ENCODE peak calls at places on chromosome 19, in five cellular contexts. W is brain microvascular endothelial cell, T is fibroblast of villous mesenchyme, D is BE2C, C is gastrocnemius medialis. R is an unnamed sample.

GRCh38 chr19:14517840-14518505 is at the start of gene DNAJB1:
- DNase-seq in W (peak; percentile 57), T (peak; percentile 80), D (peak; percentile 75), C (peak; percentile 81), R (peak; percentile 71)

GRCh38 chr19:46928951-46929350 is 68.2 kb downstream of the ARHGAP35 start:
- DNase-seq in W (no peak), T (no peak), D (no peak), C (no peak), R (peak; percentile 49)

GRCh38 chr19:2048104-2048958 is 2.7 kb downstream of the MKNK2 start:
- DNase-seq in W (no peak), T (no peak), D (no peak), C (peak; percentile 41), R (no peak)

GRCh38 chr19:7287716-7288115 is 6.5 kb downstream of the INSR start:
- DNase-seq in W (no peak), T (peak; percentile 77), D (no peak), C (no peak), R (no peak)

GRCh38 chr19:49884109-49884508 is 6.6 kb downstream of the TBC1D17 start:
- DNase-seq in W (no peak), T (no peak), D (no peak), C (no peak), R (no peak)

GRCh38 chr19:1087813-1088418 is 7.3 kb downstream of the POLR2E start:
- DNase-seq in W (no peak), T (no peak), D (no peak), C (peak; percentile 51), R (no peak)

GRCh38 chr19:39428309-39429112 is 7.2 kb downstream of the RPS16 start:
- DNase-seq in W (peak; percentile 91), T (peak; percentile 96), D (no peak), C (no peak), R (no peak)

GRCh38 chr19:50831026-50831396 is 2.4 kb downstream of the KLK15 start:
- DNase-seq in W (no peak), T (no peak), D (no peak), C (no peak), R (no peak)

GRCh38 chr19:7292950-7293794 is 1.0 kb downstream of the INSR start:
- DNase-seq in W (no peak), T (no peak), D (peak; percentile 25), C (peak; percentile 49), R (no peak)

GRCh38 chr19:32662186-32662585 is 12.8 kb downstream of the ANKRD27 start:
- DNase-seq in W (peak; percentile 50), T (peak; percentile 12), D (no peak), C (no peak), R (no peak)

GRCh38 chr19:47687906-47688305 is 25.3 kb upstream of the EHD2 start:
- DNase-seq in W (no peak), T (no peak), D (no peak), C (peak; percentile 21), R (no peak)

GRCh38 chr19:41914191-41914834 is 13.9 kb downstream of the ERFL start:
- DNase-seq in W (no peak), T (no peak), D (no peak), C (no peak), R (no peak)

GRCh38 chr19:41915248-41916032 is 12.8 kb downstream of the ERFL start:
- DNase-seq in W (no peak), T (no peak), D (no peak), C (no peak), R (no peak)

GRCh38 chr19:41914906-41915247 is 13.4 kb downstream of the ERFL start:
- DNase-seq in W (no peak), T (no peak), D (no peak), C (no peak), R (no peak)

GRCh38 chr19:41917676-41918075 is 10.6 kb downstream of the ERFL start:
- DNase-seq in W (no peak), T (no peak), D (no peak), C (no peak), R (no peak)

GRCh38 chr19:41916033-41916424 is 12.2 kb downstream of the ERFL start:
- DNase-seq in W (no peak), T (no peak), D (no peak), C (no peak), R (no peak)
- H3K4me3 ChIP-seq in W (no peak overlapping the region), T (no peak overlapping the region), D (no peak overlapping the region), C (no peak overlapping the region), R (no peak overlapping the region)

GRCh38 chr19:41876847-41877489 is at the start of gene CD79A:
- DNase-seq in W (no peak), T (no peak), D (no peak), C (no peak), R (no peak)
- H3K4me3 ChIP-seq in W (no peak within 1 kb of the TSS), T (no peak within 1 kb of the TSS), D (no peak within 1 kb of the TSS), C (no peak within 1 kb of the TSS), R (no peak within 1 kb of the TSS)

GRCh38 chr19:8426283-8426682 is 13.2 kb downstream of the MARCHF2 start:
- DNase-seq in W (no peak), T (no peak), D (no peak), C (no peak), R (no peak)
- H3K4me3 ChIP-seq in W (no peak overlapping the region), T (no peak overlapping the region), D (no peak overlapping the region), C (no peak overlapping the region), R (no peak overlapping the region)

GRCh38 chr19:18804139-18804601 is 13.1 kb upstream of the COMP start:
- DNase-seq in W (no peak), T (no peak), D (no peak), C (no peak), R (no peak)
- H3K4me3 ChIP-seq in W (no peak overlapping the region), T (no peak overlapping the region), D (no peak overlapping the region), C (no peak overlapping the region), R (no peak overlapping the region)

GRCh38 chr19:11848200-11848593 is 329 bp upstream of the ZNF439 start:
- DNase-seq in W (no peak), T (no peak), D (no peak), C (no peak), R (no peak)
- H3K4me3 ChIP-seq in W (peak overlapping the region; percentile 67), T (peak overlapping the region; percentile 68), D (peak overlapping the region; percentile 70), C (peak overlapping the region; percentile 58), R (peak overlapping the region; percentile 56)

DNA sequence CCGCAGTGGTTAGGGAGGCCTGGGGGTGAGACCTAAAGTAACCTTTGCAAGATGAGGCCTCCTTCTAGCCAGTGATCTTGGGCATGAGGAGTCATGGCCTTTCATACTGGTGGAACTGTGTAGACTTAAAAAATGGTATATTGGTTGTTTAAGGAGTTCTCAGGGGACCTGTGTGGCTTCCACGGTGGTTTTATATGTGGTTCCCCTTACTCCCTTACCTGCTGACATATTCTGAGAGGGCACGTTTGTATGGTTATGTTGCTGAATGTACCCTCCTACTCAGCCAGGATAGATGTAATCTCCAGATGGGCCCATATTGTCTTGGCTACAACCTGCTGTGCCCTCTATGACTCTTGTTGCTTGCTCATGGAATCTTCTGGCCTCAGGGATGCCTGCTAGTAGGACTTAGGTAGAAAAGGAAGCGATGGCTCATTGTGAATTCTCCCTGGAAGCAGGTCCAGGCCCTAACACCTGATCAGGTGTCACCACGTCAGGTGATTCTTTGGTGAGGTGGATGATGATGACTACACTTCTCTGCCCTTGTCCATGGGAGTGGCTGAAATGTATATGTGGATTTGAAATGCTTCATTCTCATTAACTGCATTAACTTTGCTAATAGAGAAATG is 1.8 kb downstream of the ZNF460 start:
- DNase-seq in W (no peak), T (no peak), D (no peak), C (no peak), R (no peak)
- H3K4me3 ChIP-seq in W (peak overlapping the region; percentile 27), T (peak overlapping the region; percentile 36), D (peak overlapping the region; percentile 99), C (peak overlapping the region; percentile 96), R (peak overlapping the region; percentile 92)

GRCh38 chr19:19385900-19386339 is 19.6 kb upstream of the GATAD2A start:
- DNase-seq in W (no peak), T (peak; percentile 58), D (no peak), C (no peak), R (no peak)

GRCh38 chr19:19386373-19386869 is 19.1 kb upstream of the GATAD2A start:
- DNase-seq in W (no peak), T (no peak), D (no peak), C (no peak), R (no peak)

GRCh38 chr19:19388568-19389555 is 16.6 kb upstream of the GATAD2A start:
- DNase-seq in W (no peak), T (no peak), D (no peak), C (no peak), R (no peak)

GRCh38 chr19:19385131-19385899 is 20.2 kb upstream of the GATAD2A start:
- DNase-seq in W (peak; percentile 100), T (peak; percentile 100), D (peak; percentile 99), C (peak; percentile 100), R (peak; percentile 100)

GRCh38 chr19:19387108-19387507 is 18.4 kb upstream of the GATAD2A start:
- DNase-seq in W (no peak), T (no peak), D (no peak), C (no peak), R (no peak)
- H3K4me3 ChIP-seq in W (peak overlapping the region; percentile 75), T (peak overlapping the region; percentile 92), D (peak overlapping the region; percentile 90), C (peak overlapping the region; percentile 78), R (peak overlapping the region; percentile 92)

GRCh38 chr19:16456652-16457194 is 15.0 kb downstream of the EPS15L1 start:
- DNase-seq in W (no peak), T (no peak), D (no peak), C (no peak), R (no peak)
- H3K4me3 ChIP-seq in W (no peak overlapping the region), T (no peak overlapping the region), D (peak overlapping the region; percentile 54), C (peak overlapping the region; percentile 41), R (no peak overlapping the region)